ENCODE peak calls at places on chromosome 3, in seven cellular contexts. W is T-cell; S is left cardiac atrium; C is hepatocyte; B is iPS-NIHi11; Q is activated T-helper 1 cell treated with anti-CD3 and anti-CD28 coated beads, Interleukin-12 subunit alpha, Interleukin-12 subunit beta, Interleukin-2, Interleukin-4 antibody, amounts not matched to agents 30 ng/mL and 10 ng/mL and 1 ng/mL, durations not matched to agents 14 hours and 24 hours and 36 hours; F is cardiac fibroblast. P is an unnamed sample.
A peak's percentile ranks its signal among the peaks of the same experiment; 100 is the strongest.

GRCh38 chr3:134879991-134880390 is 84.9 kb downstream of the EPHB1 start:
- DNase-seq in W (no peak), S (no peak), C (no peak), B (no peak), Q (no peak), F (no peak), P (no peak)

GRCh38 chr3:114310701-114311100 is 16.9 kb downstream of the TIGIT start:
- DNase-seq in W (no peak), S (no peak), C (no peak), B (no peak), Q (no peak), F (no peak), P (no peak)

GRCh38 chr3:195095704-195096036 is 175.3 kb downstream of the XXYLT1 start:
- DNase-seq in W (no peak), S (peak; percentile 5), C (no peak), B (no peak), Q (no peak), F (no peak), P (no peak)

GRCh38 chr3:46361408-46362283 is 7.7 kb downstream of the CCR2 start:
- DNase-seq in W (no peak), S (no peak), C (peak; percentile 66), B (no peak), Q (no peak), F (no peak), P (no peak)

GRCh38 chr3:188421151-188421821 is 267.3 kb downstream of the LPP start:
- DNase-seq in W (no peak), S (no peak), C (no peak), B (no peak), Q (no peak), F (peak; percentile 78), P (no peak)

GRCh38 chr3:14158370-14158769 is 20.0 kb downstream of the XPC start:
- DNase-seq in W (no peak), S (no peak), C (no peak), B (no peak), Q (no peak), F (no peak), P (no peak)

GRCh38 chr3:4948395-4948794 is 30.8 kb upstream of the BHLHE40 start:
- DNase-seq in W (no peak), S (no peak), C (no peak), B (no peak), Q (no peak), F (peak; percentile 14), P (no peak)

GRCh38 chr3:32401141-32401540 is 9.5 kb downstream of the CMTM7 start:
- DNase-seq in W (no peak), S (no peak), C (no peak), B (no peak), Q (no peak), F (no peak), P (no peak)

GRCh38 chr3:47475570-47476329 is at the start of gene SCAP:
- DNase-seq in W (peak; percentile 91), S (peak; percentile 95), C (peak; percentile 94), B (peak; percentile 96), Q (peak; percentile 95), F (peak; percentile 91), P (peak; percentile 97)

GRCh38 chr3:138326866-138327595 is 2.6 kb downstream of the NME9 start:
- DNase-seq in W (no peak), S (no peak), C (no peak), B (no peak), Q (no peak), F (no peak), P (no peak)

GRCh38 chr3:15595955-15596354 is 5.4 kb downstream of the HACL1 start:
- DNase-seq in W (no peak), S (no peak), C (no peak), B (no peak), Q (no peak), F (no peak), P (no peak)

GRCh38 chr3:33377931-33378330 is 62.3 kb downstream of the UBP1 start:
- DNase-seq in W (no peak), S (no peak), C (no peak), B (no peak), Q (no peak), F (no peak), P (no peak)

GRCh38 chr3:114879059-114880031 is 267.7 kb downstream of the ZBTB20 start:
- DNase-seq in W (no peak), S (no peak), C (no peak), B (no peak), Q (no peak), F (peak; percentile 38), P (peak; percentile 17)

GRCh38 chr3:58293516-58293915 is 12.5 kb upstream of the RPP14 start:
- DNase-seq in W (no peak), S (no peak), C (no peak), B (no peak), Q (no peak), F (no peak), P (no peak)

GRCh38 chr3:71461749-71462483 is 121.6 kb downstream of the FOXP1 start:
- DNase-seq in W (no peak), S (no peak), C (no peak), B (no peak), Q (no peak), F (no peak), P (no peak)

GRCh38 chr3:81910244-81910852 is 148.9 kb upstream of the GBE1 start:
- DNase-seq in W (no peak), S (no peak), C (peak; percentile 58), B (peak; percentile 27), Q (no peak), F (peak; percentile 50), P (peak; percentile 33)

GRCh38 chr3:193984378-193984777 is 151.6 kb upstream of the HES1 start:
- DNase-seq in W (no peak), S (no peak), C (no peak), B (no peak), Q (no peak), F (no peak), P (no peak)

GRCh38 chr3:106446271-106446670 is 577.5 kb upstream of the CBLB start:
- DNase-seq in W (no peak), S (no peak), C (no peak), B (no peak), Q (no peak), F (no peak), P (no peak)

GRCh38 chr3:8020459-8020858 is 481.2 kb upstream of the LMCD1 start:
- DNase-seq in W (no peak), S (no peak), C (no peak), B (no peak), Q (no peak), F (no peak), P (no peak)

GRCh38 chr3:127678611-127679533 is 6.1 kb downstream of the ABTB1 start:
- DNase-seq in W (no peak), S (peak; percentile 22), C (no peak), B (no peak), Q (no peak), F (no peak), P (no peak)

GRCh38 chr3:45881031-45882022 is 5.0 kb upstream of the CCR9 start:
- DNase-seq in W (peak; percentile 9), S (peak; percentile 23), C (no peak), B (no peak), Q (no peak), F (peak; percentile 14), P (no peak)

GRCh38 chr3:146019508-146019907 is 141.5 kb downstream of the PLOD2 start:
- DNase-seq in W (no peak), S (no peak), C (peak; percentile 5), B (no peak), Q (no peak), F (no peak), P (no peak)

GRCh38 chr3:16219777-16220176 is 45.0 kb downstream of the DPH3 start:
- DNase-seq in W (no peak), S (no peak), C (no peak), B (no peak), Q (no peak), F (no peak), P (no peak)

GRCh38 chr3:13498354-13499060 is 18.4 kb downstream of the HDAC11 start:
- DNase-seq in W (no peak), S (no peak), C (no peak), B (no peak), Q (no peak), F (no peak), P (no peak)

GRCh38 chr3:179018808-179019207 is 52.8 kb downstream of the ZMAT3 start:
- DNase-seq in W (no peak), S (no peak), C (no peak), B (no peak), Q (no peak), F (no peak), P (no peak)

GRCh38 chr3:74351213-74351612 is 263.2 kb downstream of the CNTN3 start:
- DNase-seq in W (no peak), S (no peak), C (no peak), B (no peak), Q (no peak), F (no peak), P (no peak)

GRCh38 chr3:194840661-194841514 is 155.2 kb downstream of the FAM43A start:
- DNase-seq in W (no peak), S (peak; percentile 78), C (peak; percentile 58), B (no peak), Q (no peak), F (peak; percentile 68), P (peak; percentile 71)

GRCh38 chr3:41418961-41419691 is 219.8 kb downstream of the CTNNB1 start:
- DNase-seq in W (no peak), S (no peak), C (no peak), B (peak; percentile 29), Q (peak; percentile 39), F (peak; percentile 33), P (no peak)

GRCh38 chr3:13364602-13365271 is 55.4 kb downstream of the NUP210 start:
- DNase-seq in W (no peak), S (no peak), C (no peak), B (no peak), Q (no peak), F (no peak), P (no peak)